ENCODE peak calls at places on chromosomes 5 and 9, in four cellular contexts. Q is IMR-90, H is SK-N-SH, W is neural progenitor cell. P is an unnamed sample.
A peak's percentile ranks its signal among the peaks of the same experiment; 100 is the strongest.

GRCh38 chr9:71685394-71685793 is 82.9 kb downstream of the CEMIP2 start:
- DNase-seq in H (no peak), Q (peak; percentile 10), W (no peak), P (no peak)

GRCh38 chr5:107040907-107041306 is 629.8 kb downstream of the EFNA5 start:
- DNase-seq in W (no peak), H (no peak), Q (no peak), P (no peak)

GRCh38 chr9:110115341-110115820 is 92.6 kb downstream of the C9orf152 start:
- DNase-seq in H (no peak), Q (peak; percentile 84), W (no peak), P (no peak)

GRCh38 chr9:26656003-26656940 is 236.3 kb downstream of the CAAP1 start:
- DNase-seq in Q (peak; percentile 15), H (peak; percentile 61), W (peak; percentile 70), P (peak; percentile 78)

GRCh38 chr9:123373447-123373923 is 17.5 kb downstream of the CRB2 start:
- DNase-seq in H (peak; percentile 81), Q (no peak), W (no peak), P (peak; percentile 82)

GRCh38 chr9:93891549-93892310 is 63.4 kb downstream of the BARX1 start:
- DNase-seq in W (no peak), Q (no peak), H (no peak), P (no peak)

GRCh38 chr9:86515221-86515620 is 161.0 kb upstream of the TUT7 start:
- DNase-seq in Q (no peak), W (no peak), H (no peak), P (no peak)

GRCh38 chr5:67648201-67648671 is 451.6 kb upstream of the CD180 start:
- DNase-seq in H (no peak), Q (no peak), W (no peak), P (no peak)

GRCh38 chr9:134358026-134358967 is 32.0 kb downstream of the RXRA start:
- DNase-seq in H (peak; percentile 74), W (no peak), Q (peak; percentile 21), P (no peak)

GRCh38 chr9:2340046-2340760 is 281.4 kb upstream of the VLDLR start:
- DNase-seq in W (no peak), Q (peak; percentile 1), H (no peak), P (no peak)

GRCh38 chr5:88555658-88556057 is 287.0 kb upstream of the TMEM161B start:
- DNase-seq in H (no peak), Q (no peak), W (peak; percentile 73), P (peak; percentile 72)

GRCh38 chr9:134848504-134848903 is 32.1 kb upstream of the FCN2 start:
- DNase-seq in Q (no peak), H (no peak), W (no peak), P (no peak)

GRCh38 chr5:151238303-151238741 is 14.4 kb upstream of the CCDC69 start:
- DNase-seq in H (no peak), Q (no peak), W (no peak), P (no peak)

GRCh38 chr5:127963233-127963632 is 120.3 kb upstream of the SLC12A2 start:
- DNase-seq in Q (no peak), W (no peak), H (no peak), P (no peak)

GRCh38 chr9:33988219-33988890 is 60.3 kb downstream of the UBAP2 start:
- DNase-seq in Q (peak; percentile 43), W (no peak), H (no peak), P (no peak)

GRCh38 chr9:110199643-110200042 is 8.3 kb downstream of the C9orf152 start:
- DNase-seq in H (no peak), W (no peak), Q (no peak), P (no peak)

GRCh38 chr9:107566596-107566995 is 77.0 kb upstream of the KLF4 start:
- DNase-seq in H (no peak), W (no peak), Q (peak; percentile 15), P (no peak)

GRCh38 chr5:92951746-92952145 is 629.3 kb downstream of the NR2F1-AS1 start:
- DNase-seq in W (no peak), H (no peak), Q (no peak), P (no peak)

GRCh38 chr5:32379421-32379820 is 65.1 kb downstream of the ZFR start:
- DNase-seq in H (no peak), Q (no peak), W (no peak), P (no peak)

GRCh38 chr5:31027726-31028125 is 165.8 kb upstream of the CDH6 start:
- DNase-seq in Q (no peak), H (no peak), W (no peak), P (no peak)

GRCh38 chr5:53337827-53338226 is 142.6 kb upstream of the FST start:
- DNase-seq in W (no peak), Q (peak; percentile 29), H (no peak), P (no peak)

GRCh38 chr5:36734422-36734821 is 128.0 kb downstream of the SLC1A3 start:
- DNase-seq in Q (peak; percentile 36), H (peak; percentile 24), W (peak; percentile 34), P (no peak)

GRCh38 chr5:14168139-14168792 is 25.1 kb downstream of the TRIO start:
- DNase-seq in W (no peak), H (no peak), Q (peak; percentile 51), P (no peak)

GRCh38 chr5:36692791-36693763 is 86.7 kb downstream of the SLC1A3 start:
- DNase-seq in H (peak; percentile 82), W (peak; percentile 91), Q (peak; percentile 53), P (peak; percentile 97)

GRCh38 chr5:132074772-132075718 is 1.5 kb downstream of the CSF2 start:
- DNase-seq in W (peak; percentile 16), Q (no peak), H (no peak), P (peak; percentile 56)

GRCh38 chr9:1222511-1222910 is 172.4 kb downstream of the DMRT2 start:
- DNase-seq in H (no peak), Q (peak; percentile 76), W (no peak), P (no peak)

GRCh38 chr5:175356428-175356827 is 87.6 kb downstream of the DRD1 start:
- DNase-seq in Q (no peak), W (no peak), H (no peak), P (no peak)

GRCh38 chr5:176320577-176320976 is 41.0 kb downstream of the KIAA1191 start:
- DNase-seq in H (no peak), Q (no peak), W (peak; percentile 11), P (no peak)

GRCh38 chr5:17317499-17317898 is 100.1 kb downstream of the BASP1 start:
- DNase-seq in Q (no peak), W (no peak), H (no peak), P (no peak)

GRCh38 chr9:135418161-135418560 is 61.4 kb upstream of the PPP1R26 start:
- DNase-seq in Q (no peak), W (no peak), H (no peak), P (no peak)

GRCh38 chr5:103602465-103602864 is 39.9 kb upstream of the NUDT12 start:
- DNase-seq in W (no peak), H (no peak), Q (no peak), P (no peak)

GRCh38 chr9:33661186-33661585 is 134.2 kb upstream of the PRSS3 start:
- DNase-seq in W (no peak), Q (no peak), H (no peak), P (no peak)

GRCh38 chr5:95942414-95942813 is 19.2 kb downstream of the ELL2 start:
- DNase-seq in W (no peak), H (no peak), Q (no peak), P (no peak)

GRCh38 chr9:6417186-6417585 is 4.2 kb downstream of the UHRF2 start:
- DNase-seq in Q (peak; percentile 28), H (no peak), W (no peak), P (no peak)

GRCh38 chr5:61675015-61675692 is 343.1 kb downstream of the ZSWIM6 start:
- DNase-seq in H (no peak), W (peak; percentile 89), Q (no peak), P (peak; percentile 61)

DNA sequence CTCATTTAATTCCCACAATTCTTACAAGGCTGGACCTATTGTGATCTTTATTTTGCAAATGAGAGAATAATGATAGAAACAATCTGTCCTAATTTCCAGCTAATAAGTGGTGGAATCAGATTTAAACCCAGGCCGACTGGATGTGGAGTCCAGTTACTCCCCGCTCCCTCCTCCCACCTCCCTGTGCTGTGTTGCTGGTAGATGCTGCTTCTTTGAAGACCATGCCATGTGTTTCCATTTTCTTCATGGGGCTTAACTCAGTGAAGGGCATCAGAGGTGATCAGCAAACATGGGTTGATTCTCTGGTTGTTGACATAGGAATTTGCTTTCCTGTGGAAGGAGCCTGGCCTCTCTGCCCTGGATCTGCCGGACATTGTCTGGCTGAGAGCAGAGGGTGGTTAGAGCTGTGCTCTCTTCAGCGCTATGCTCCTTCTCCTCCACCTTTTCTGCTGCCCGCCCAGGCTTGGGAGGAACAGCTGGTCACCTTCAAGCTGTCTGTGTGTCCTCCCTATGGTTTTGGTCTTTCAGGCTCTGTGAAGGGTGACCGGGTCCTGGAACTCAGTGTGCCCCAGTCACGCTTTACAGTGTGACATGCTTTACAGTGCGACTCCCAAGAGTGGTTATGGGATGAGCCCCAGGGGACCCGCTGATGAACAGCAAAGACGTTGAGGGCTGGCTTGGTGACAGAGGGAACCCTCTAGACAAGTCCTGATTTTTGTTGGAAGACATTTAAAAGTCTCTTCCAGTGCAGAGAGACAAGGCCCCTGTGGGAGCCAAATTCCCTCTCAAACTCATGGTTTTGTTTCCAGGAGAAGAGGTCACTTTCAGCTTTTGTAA is 68.4 kb upstream of the RPS23 start:
- DNase-seq in W (no peak), H (no peak), Q (no peak), P (no peak)
- H3K9ac ChIP-seq in W (no peak overlapping the region), H (no peak overlapping the region), Q (no peak overlapping the region), P (no peak overlapping the region)

DNA sequence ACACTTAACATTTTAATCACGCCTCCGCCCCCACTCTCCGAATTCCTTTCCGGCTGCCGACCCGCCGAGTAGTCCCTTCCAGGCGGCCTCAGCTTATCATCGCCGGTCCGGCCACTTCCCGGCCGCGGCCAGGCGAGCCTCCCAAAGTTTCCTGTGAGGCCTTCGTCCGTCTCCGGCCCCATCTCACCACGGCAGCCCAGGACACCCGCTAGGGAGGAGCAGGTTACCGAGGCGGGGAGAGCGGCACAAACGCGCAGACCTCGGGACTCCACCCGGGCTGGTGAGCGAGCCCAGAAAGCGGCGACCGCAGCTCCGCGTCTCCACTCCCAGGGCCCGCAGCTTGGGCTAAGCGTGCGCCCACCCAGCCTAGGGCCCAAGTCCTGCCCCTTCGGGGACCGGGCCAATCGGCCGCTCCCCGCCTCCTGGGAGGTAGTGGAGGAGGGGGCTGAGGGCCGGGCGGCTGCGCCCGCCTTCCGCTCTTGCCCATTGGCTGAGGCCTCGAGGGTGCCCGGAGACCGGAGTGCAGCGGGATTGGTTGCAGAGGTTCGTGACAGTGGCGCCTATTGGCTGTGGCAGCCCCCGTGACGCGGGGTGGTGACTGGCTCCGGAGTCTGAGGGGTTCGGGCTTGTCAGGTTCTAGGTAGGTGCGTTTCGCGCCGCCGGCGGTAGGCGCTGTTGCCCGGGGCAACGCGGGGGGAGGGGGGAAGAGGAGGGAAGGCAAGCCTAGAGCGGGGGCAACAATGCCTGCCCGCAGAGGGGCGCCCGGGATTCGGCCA is 845 bp downstream of the FER start:
- DNase-seq in H (peak; percentile 97), Q (peak; percentile 99), W (peak; percentile 100), P (peak; percentile 100)
- TF ChIP-seq CTCF in H (peak; percentile 29), Q (peak; percentile 10), W (peak; percentile 41), P (peak; percentile 39)

GRCh38 chr5:178732281-178732680 is 1.8 kb upstream of the ZNF354A start:
- DNase-seq in W (no peak), H (no peak), Q (no peak), P (no peak)

GRCh38 chr5:178730940-178731265 is 444 bp upstream of the ZNF354A start:
- DNase-seq in H (no peak), W (no peak), Q (no peak), P (no peak)
- H3K4me3 ChIP-seq in H (no peak overlapping the region), W (no peak overlapping the region), Q (no peak overlapping the region), P (no peak overlapping the region)

DNA sequence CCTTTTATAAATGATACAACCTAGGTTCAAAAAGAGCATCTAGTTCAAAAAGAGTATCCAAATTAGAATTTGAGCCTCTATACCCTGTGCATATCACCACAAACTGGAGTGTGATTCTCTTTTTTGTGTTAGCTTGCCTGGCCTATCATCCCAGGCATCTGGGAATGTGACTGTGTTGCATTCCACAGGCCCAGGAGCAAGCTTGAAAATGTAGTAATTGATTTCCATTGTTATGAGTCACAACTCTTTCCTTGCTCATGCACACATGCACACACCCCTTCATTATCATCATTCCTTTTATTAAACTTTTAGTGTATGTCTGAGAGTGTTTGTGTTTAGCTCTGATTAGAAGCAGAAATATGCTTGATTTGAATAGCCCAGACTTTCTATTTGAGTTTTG is 75.2 kb downstream of the FCHO2 start:
- DNase-seq in Q (peak; percentile 90), H (peak; percentile 9), W (peak; percentile 53), P (peak; percentile 72)
- H3K9ac ChIP-seq in Q (no peak overlapping the region), H (peak overlapping the region; percentile 2), W (no peak overlapping the region), P (no peak overlapping the region)

P was measured in endodermal cell.